ENCODE peak calls at places on chromosome 4, in four cellular contexts. T, S, K and X are unnamed samples.
A peak's percentile ranks its signal among the peaks of the same experiment; 100 is the strongest.

GRCh38 chr4:22607382-22607781 is 85.4 kb upstream of the GBA3 start:
- DNase-seq in T (peak; percentile 44), S (peak; percentile 71), K (peak; percentile 36), X (peak; percentile 42)

GRCh38 chr4:6107886-6108285 is 89.7 kb upstream of the C4orf50 start:
- DNase-seq in T (no peak), S (no peak), K (no peak), X (no peak)

GRCh38 chr4:82623284-82623683 is 61.5 kb upstream of the TMEM150C start:
- DNase-seq in T (no peak), S (no peak), K (no peak), X (peak; percentile 36)

GRCh38 chr4:2135083-2135482 is 76.0 kb downstream of the NAT8L start:
- DNase-seq in T (peak; percentile 49), S (peak; percentile 69), K (no peak), X (peak; percentile 58)

GRCh38 chr4:5365071-5366008 is 314.1 kb downstream of the STK32B start:
- DNase-seq in T (peak; percentile 97), S (no peak), K (no peak), X (peak; percentile 100)

GRCh38 chr4:101103381-101104142 is 243.8 kb downstream of the PPP3CA start:
- DNase-seq in T (no peak), S (no peak), K (no peak), X (no peak)

GRCh38 chr4:57219389-57219890 is 109.3 kb upstream of the IGFBP7 start:
- DNase-seq in T (no peak), S (no peak), K (no peak), X (no peak)

GRCh38 chr4:113145519-113146291 is 96.3 kb downstream of the ANK2 start:
- DNase-seq in T (no peak), S (no peak), K (peak; percentile 58), X (no peak)

GRCh38 chr4:15945516-15945915 is 7.0 kb upstream of the FGFBP1 start:
- DNase-seq in T (no peak), S (no peak), K (no peak), X (no peak)

GRCh38 chr4:152735302-152735917 is 44.1 kb downstream of the TIGD4 start:
- DNase-seq in T (peak; percentile 21), S (no peak), K (no peak), X (peak; percentile 26)

GRCh38 chr4:29551813-29552212 is 1168.4 kb upstream of the PCDH7 start:
- DNase-seq in T (no peak), S (no peak), K (no peak), X (no peak)

GRCh38 chr4:102705391-102705935 is 55.3 kb downstream of the MANBA start:
- DNase-seq in T (no peak), S (no peak), K (peak; percentile 14), X (peak; percentile 6)

GRCh38 chr4:8736083-8736825 is 135.4 kb downstream of the HMX1 start:
- DNase-seq in T (peak; percentile 35), S (no peak), K (no peak), X (no peak)

GRCh38 chr4:3137908-3138307 is 63.4 kb downstream of the HTT start:
- DNase-seq in T (no peak), S (no peak), K (no peak), X (no peak)

GRCh38 chr4:150211016-150211415 is 132.8 kb downstream of the DCLK2 start:
- DNase-seq in T (peak; percentile 43), S (no peak), K (no peak), X (peak; percentile 70)

GRCh38 chr4:148857234-148857972 is 415.2 kb upstream of the NR3C2 start:
- DNase-seq in T (no peak), S (no peak), K (no peak), X (no peak)

GRCh38 chr4:1798530-1799363 is 5.7 kb downstream of the FGFR3 start:
- DNase-seq in T (no peak), S (no peak), K (no peak), X (no peak)

GRCh38 chr4:21032246-21032645 is 332.0 kb downstream of the PACRGL start:
- DNase-seq in T (no peak), S (no peak), K (no peak), X (no peak)

GRCh38 chr4:126604273-126604867 is 1028.4 kb upstream of the INTU start:
- DNase-seq in T (peak; percentile 35), S (no peak), K (peak; percentile 20), X (peak; percentile 48)

GRCh38 chr4:113106076-113106475 is 56.6 kb downstream of the ANK2 start:
- DNase-seq in T (peak; percentile 43), S (no peak), K (no peak), X (peak; percentile 43)

GRCh38 chr4:64417974-64418373 is 8.7 kb upstream of the TECRL start:
- DNase-seq in T (no peak), S (no peak), K (no peak), X (no peak)

GRCh38 chr4:16785800-16786527 is 112.5 kb downstream of the LDB2 start:
- DNase-seq in T (peak; percentile 60), S (no peak), K (no peak), X (peak; percentile 83)

GRCh38 chr4:148795156-148795864 is 353.1 kb upstream of the NR3C2 start:
- DNase-seq in T (peak; percentile 8), S (no peak), K (peak; percentile 17), X (no peak)

GRCh38 chr4:177006331-177006730 is 213.6 kb upstream of the VEGFC start:
- DNase-seq in T (no peak), S (no peak), K (no peak), X (peak; percentile 61)

GRCh38 chr4:173500841-173501591 is 29.0 kb downstream of the HAND2 start:
- DNase-seq in T (no peak), S (no peak), K (no peak), X (no peak)

GRCh38 chr4:36677122-36677521 is 395.7 kb downstream of the DTHD1 start:
- DNase-seq in T (no peak), S (no peak), K (no peak), X (no peak)

GRCh38 chr4:149371021-149371420 is 444.6 kb downstream of the IQCM start:
- DNase-seq in T (peak; percentile 60), S (no peak), K (peak; percentile 28), X (peak; percentile 65)

GRCh38 chr4:151866266-151866918 is 105.6 kb upstream of the GATB start:
- DNase-seq in T (no peak), S (no peak), K (no peak), X (peak; percentile 8)

GRCh38 chr4:169314906-169315305 is 44.1 kb upstream of the SH3RF1 start:
- DNase-seq in T (peak; percentile 81), S (no peak), K (no peak), X (peak; percentile 76)

GRCh38 chr4:38128478-38129451 is 168.6 kb downstream of the PTTG2 start:
- DNase-seq in T (peak; percentile 28), S (peak; percentile 63), K (peak; percentile 34), X (peak; percentile 41)

GRCh38 chr4:52870225-52870624 is 8.1 kb downstream of the RASL11B start:
- DNase-seq in T (no peak), S (no peak), K (no peak), X (no peak)

GRCh38 chr4:17260395-17260907 is 251.4 kb downstream of the QDPR start:
- DNase-seq in T (no peak), S (no peak), K (no peak), X (peak; percentile 11)

GRCh38 chr4:5472166-5472565 is 236.2 kb downstream of the EVC2 start:
- DNase-seq in T (no peak), S (peak; percentile 1), K (no peak), X (no peak)

GRCh38 chr4:24659241-24659961 is 75.0 kb upstream of the DHX15 start:
- DNase-seq in T (no peak), S (no peak), K (no peak), X (no peak)

GRCh38 chr4:128061566-128062536 is 739 bp downstream of the LARP1B start:
- DNase-seq in T (peak; percentile 50), S (peak; percentile 61), K (peak; percentile 67), X (peak; percentile 57)

GRCh38 chr4:52197351-52197750 is 146.2 kb downstream of the SPATA18 start:
- DNase-seq in T (no peak), S (no peak), K (no peak), X (peak; percentile 24)

GRCh38 chr4:6337331-6337935 is 67.8 kb downstream of the WFS1 start:
- DNase-seq in T (no peak), S (no peak), K (no peak), X (no peak)

GRCh38 chr4:56641494-56642051 is 39.5 kb downstream of the HOPX start:
- DNase-seq in T (peak; percentile 94), S (no peak), K (no peak), X (peak; percentile 97)